ENCODE peak calls at places on chromosomes 11 and 22, in nine cellular contexts. G, S, I, N, X, L, F, H and P are unnamed samples.

GRCh38 chr11:24567380-24567779 is 70.5 kb downstream of the LUZP2 start:
- DNase-seq in N (no peak), X (no peak), F (no peak), G (no peak), I (no peak), L (no peak), H (no peak), S (no peak), P (no peak)

GRCh38 chr11:78790784-78791183 is 216.1 kb upstream of the NARS2 start:
- DNase-seq in N (no peak), X (no peak), H (no peak), I (no peak), L (no peak), S (no peak), G (no peak), F (no peak), P (no peak)

GRCh38 chr11:16185042-16185441 is 171.3 kb downstream of the SOX6 start:
- DNase-seq in I (no peak), G (no peak), S (no peak), F (no peak), L (no peak), H (no peak), X (no peak), N (no peak), P (no peak)

GRCh38 chr11:47234669-47235075 is 13.9 kb downstream of the ACP2 start:
- DNase-seq in G (peak; percentile 87), H (no peak), I (peak; percentile 40), X (no peak), N (peak; percentile 72), S (no peak), F (no peak), L (no peak), P (no peak)

GRCh38 chr11:116229581-116229980 is 543.2 kb downstream of the BUD13 start:
- DNase-seq in N (no peak), S (no peak), G (no peak), I (no peak), H (no peak), F (no peak), L (no peak), X (no peak), P (no peak)

GRCh38 chr22:28883917-28884753 is 763 bp downstream of the ZNRF3 start:
- DNase-seq in X (peak; percentile 18), N (peak; percentile 20), G (peak; percentile 31), F (no peak), S (peak; percentile 41), I (peak; percentile 29), L (no peak), H (peak; percentile 37), P (peak; percentile 81)

GRCh38 chr22:23716811-23717801 is 26.3 kb downstream of the RGL4 start:
- DNase-seq in G (peak; percentile 77), H (peak; percentile 87), F (peak; percentile 72), L (peak; percentile 68), S (peak; percentile 93), I (peak; percentile 71), N (peak; percentile 69), X (peak; percentile 76), P (no peak)

GRCh38 chr11:4134844-4135243 is 40.2 kb downstream of the RRM1 start:
- DNase-seq in F (peak; percentile 23), N (no peak), L (no peak), I (peak; percentile 87), X (peak; percentile 43), H (no peak), S (no peak), G (no peak), P (no peak)

GRCh38 chr22:46731246-46732040 is 6.6 kb downstream of the CERK start:
- DNase-seq in X (no peak), G (no peak), H (peak; percentile 72), S (peak; percentile 63), L (no peak), N (no peak), I (no peak), F (no peak), P (no peak)

GRCh38 chr22:38715176-38715764 is 9.5 kb downstream of the GTPBP1 start:
- DNase-seq in L (no peak), G (no peak), I (no peak), S (no peak), F (no peak), N (no peak), H (no peak), X (no peak), P (no peak)

GRCh38 chr22:48868554-48868953 is 959.1 kb downstream of the BRD1 start:
- DNase-seq in X (no peak), I (no peak), H (peak; percentile 7), L (no peak), N (no peak), G (no peak), S (no peak), F (no peak), P (peak; percentile 40)